ENCODE peak calls at places on chromosomes 5 and 9, in nine cellular contexts. Y is tibial nerve; X is brain microvascular endothelial cell; A is CD8-positive, alpha-beta T cell; H is GM23338; I is neuronal stem cell; M is spleen; J is bronchial epithelial cell; R is body of pancreas. U is an unnamed sample.
A peak's percentile ranks its signal among the peaks of the same experiment; 100 is the strongest.

GRCh38 chr5:41815261-41815660 is 55.0 kb downstream of the OXCT1 start:
- DNase-seq in Y (no peak), X (no peak), A (no peak), H (no peak), I (no peak), M (no peak), J (no peak), R (no peak), U (no peak)

GRCh38 chr5:169584998-169585451 is 1.5 kb downstream of the SPDL1 start:
- DNase-seq in Y (no peak), X (no peak), A (no peak), H (no peak), I (no peak), M (no peak), J (no peak), R (no peak), U (no peak)

GRCh38 chr9:27194401-27195091 is 85.5 kb downstream of the TEK start:
- DNase-seq in Y (no peak), X (peak; percentile 73), A (no peak), H (no peak), I (no peak), M (no peak), J (peak; percentile 76), R (no peak), U (no peak)

GRCh38 chr9:109908459-109909390 is 128.7 kb downstream of the PALM2AKAP2 start:
- DNase-seq in Y (no peak), X (peak; percentile 62), A (no peak), H (no peak), I (no peak), M (no peak), J (no peak), R (no peak), U (no peak)

GRCh38 chr5:83265318-83265717 is 188.0 kb downstream of the XRCC4 start:
- DNase-seq in Y (no peak), X (peak; percentile 59), A (no peak), H (no peak), I (no peak), M (no peak), J (no peak), R (peak; percentile 61), U (no peak)

GRCh38 chr5:29230526-29231050 is 1962.9 kb upstream of the CDH6 start:
- DNase-seq in Y (no peak), X (no peak), A (no peak), H (no peak), I (no peak), M (no peak), J (no peak), R (no peak), U (no peak)

GRCh38 chr9:109507421-109507838 is 9.3 kb upstream of the PTPN3 start:
- DNase-seq in Y (peak; percentile 13), X (peak; percentile 90), A (no peak), H (no peak), I (no peak), M (no peak), J (peak; percentile 86), R (no peak), U (no peak)

GRCh38 chr9:130680836-130681768 is 12.5 kb upstream of the EXOSC2 start:
- DNase-seq in Y (no peak), X (peak; percentile 76), A (peak; percentile 53), H (peak; percentile 78), I (no peak), M (peak; percentile 85), J (peak; percentile 74), R (peak; percentile 86), U (peak; percentile 88)

GRCh38 chr9:115691097-115691496 is 462.5 kb upstream of the PAPPA start:
- DNase-seq in Y (no peak), X (peak; percentile 93), A (no peak), H (no peak), I (no peak), M (no peak), J (peak; percentile 100), R (no peak), U (no peak)

GRCh38 chr5:154761062-154761740 is 6.0 kb downstream of the LARP1 start:
- DNase-seq in Y (no peak), X (no peak), A (peak; percentile 18), H (no peak), I (no peak), M (no peak), J (peak; percentile 8), R (no peak), U (no peak)

GRCh38 chr9:109950710-109951443 is 170.9 kb downstream of the PALM2AKAP2 start:
- DNase-seq in Y (no peak), X (no peak), A (no peak), H (no peak), I (no peak), M (no peak), J (no peak), R (no peak), U (no peak)

GRCh38 chr5:1468629-1469527 is 23.6 kb upstream of the SLC6A3 start:
- DNase-seq in Y (no peak), X (no peak), A (no peak), H (no peak), I (no peak), M (peak; percentile 75), J (no peak), R (peak; percentile 3), U (no peak)

GRCh38 chr9:135736979-135737839 is 35.2 kb downstream of the KCNT1 start:
- DNase-seq in Y (no peak), X (no peak), A (no peak), H (no peak), I (no peak), M (no peak), J (no peak), R (no peak), U (no peak)

GRCh38 chr9:135734616-135735144 is 32.7 kb downstream of the KCNT1 start:
- DNase-seq in Y (no peak), X (no peak), A (no peak), H (no peak), I (no peak), M (no peak), J (no peak), R (no peak), U (no peak)

GRCh38 chr9:135736265-135736978 is 34.4 kb downstream of the KCNT1 start:
- DNase-seq in Y (no peak), X (no peak), A (no peak), H (peak; percentile 60), I (no peak), M (no peak), J (no peak), R (no peak), U (no peak)

GRCh38 chr9:135739271-135740220 is 37.6 kb downstream of the KCNT1 start:
- DNase-seq in Y (no peak), X (no peak), A (no peak), H (no peak), I (no peak), M (no peak), J (no peak), R (no peak), U (no peak)

DNA sequence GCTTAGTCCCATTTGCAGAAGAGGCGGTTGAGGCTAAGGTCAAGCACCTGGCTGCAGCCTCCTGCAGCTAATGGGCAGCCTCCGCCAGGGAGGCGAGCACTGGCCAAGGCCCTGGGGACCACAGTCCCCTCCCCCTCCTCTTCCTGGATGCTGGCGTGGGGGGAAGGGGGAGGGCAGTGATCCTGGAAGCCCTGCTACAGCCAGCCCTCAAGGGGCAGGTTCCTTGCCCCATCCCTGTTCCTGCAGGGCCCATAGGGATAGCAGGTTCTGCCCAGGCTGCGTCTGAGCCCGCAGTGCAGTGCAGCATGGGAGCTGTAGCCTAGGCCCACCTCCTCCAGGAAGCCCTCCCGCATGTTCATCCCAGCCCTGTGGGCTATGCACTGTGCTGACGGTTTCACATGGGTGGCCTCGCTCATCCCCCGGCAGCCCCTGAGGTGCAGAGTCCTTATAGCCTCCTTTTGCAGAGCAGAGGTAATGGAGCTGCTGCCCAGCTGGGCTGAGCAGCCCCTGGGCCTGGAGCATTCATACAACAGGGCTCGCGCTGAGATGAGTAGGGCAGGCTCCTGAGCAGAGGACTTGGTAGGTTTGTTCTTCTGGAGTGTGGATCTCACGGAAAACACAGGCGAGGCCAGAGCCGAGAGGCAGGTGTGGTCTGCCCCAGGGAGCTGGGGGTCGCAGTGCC is 36.0 kb downstream of the KCNT1 start:
- DNase-seq in Y (no peak), X (no peak), A (no peak), H (no peak), I (no peak), M (no peak), J (no peak), R (no peak), U (no peak)
- H3K27me3 ChIP-seq in Y (no peaks in the 10 kb centered on the region), X (peaks cover 11% of the 10 kb centered on the region), A (no peaks in the 10 kb centered on the region), H (no peaks in the 10 kb centered on the region), I (peaks cover 23% of the 10 kb centered on the region), M (peaks cover 10% of the 10 kb centered on the region), J (no peaks in the 10 kb centered on the region), R (no peaks in the 10 kb centered on the region), U (no peaks in the 10 kb centered on the region)

DNA sequence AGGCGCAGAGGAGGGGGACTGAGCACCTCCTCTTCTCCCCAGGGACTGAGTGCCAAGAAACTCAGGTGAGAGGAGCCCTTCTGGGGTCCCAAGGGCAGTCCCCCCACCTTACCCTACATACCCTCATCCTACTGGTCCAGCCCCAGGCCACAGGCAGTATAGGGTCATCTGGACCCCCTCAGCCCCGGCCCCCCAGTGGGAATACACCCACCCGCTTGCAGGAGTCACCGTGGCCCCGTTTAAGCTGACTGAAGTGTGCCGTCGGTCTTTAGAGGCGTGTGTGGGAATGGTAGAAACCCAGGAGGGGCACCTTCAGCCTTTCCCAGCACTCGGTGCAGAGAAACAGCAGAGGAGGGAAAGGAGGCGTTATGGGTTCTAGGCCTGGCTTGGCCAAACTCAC is 30.8 kb downstream of the COL15A1 start:
- DNase-seq in Y (no peak), X (no peak), A (no peak), H (no peak), I (no peak), M (no peak), J (no peak), R (no peak), U (no peak)
- H3K27me3 ChIP-seq in Y (no peaks in the 10 kb centered on the region), X (no peaks in the 10 kb centered on the region), A (no peaks in the 10 kb centered on the region), H (peaks cover 24% of the 10 kb centered on the region), I (peaks cover 19% of the 10 kb centered on the region), M (peaks cover 6% of the 10 kb centered on the region), J (peaks cover 8% of the 10 kb centered on the region), R (no peaks in the 10 kb centered on the region), U (no peaks in the 10 kb centered on the region)

DNA sequence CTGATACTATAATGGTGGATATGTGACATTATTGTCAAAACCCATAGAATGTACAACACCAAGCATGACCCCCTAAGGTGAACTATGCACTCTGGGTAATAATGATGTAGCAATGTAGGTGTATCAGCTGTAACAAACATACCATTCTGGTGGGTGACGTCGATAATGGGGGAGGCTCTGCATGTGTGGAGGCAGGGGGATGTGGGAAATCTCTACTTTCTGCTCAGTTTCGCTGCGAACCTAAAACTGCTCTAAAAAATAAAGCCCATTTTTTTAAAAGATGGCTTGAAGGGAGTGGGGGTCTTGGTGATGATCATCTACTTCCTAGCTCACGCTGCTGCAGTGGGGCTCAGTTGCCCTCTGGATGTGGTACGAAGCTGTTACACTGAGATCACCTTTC is 51.1 kb downstream of the RASGEF1C start:
- DNase-seq in Y (no peak), X (no peak), A (no peak), H (no peak), I (no peak), M (no peak), J (no peak), R (no peak), U (no peak)
- H3K27me3 ChIP-seq in Y (no peaks in the 10 kb centered on the region), X (no peaks in the 10 kb centered on the region), A (no peaks in the 10 kb centered on the region), H (no peaks in the 10 kb centered on the region), I (no peaks in the 10 kb centered on the region), M (no peaks in the 10 kb centered on the region), J (no peaks in the 10 kb centered on the region), R (no peaks in the 10 kb centered on the region), U (no peaks in the 10 kb centered on the region)

DNA sequence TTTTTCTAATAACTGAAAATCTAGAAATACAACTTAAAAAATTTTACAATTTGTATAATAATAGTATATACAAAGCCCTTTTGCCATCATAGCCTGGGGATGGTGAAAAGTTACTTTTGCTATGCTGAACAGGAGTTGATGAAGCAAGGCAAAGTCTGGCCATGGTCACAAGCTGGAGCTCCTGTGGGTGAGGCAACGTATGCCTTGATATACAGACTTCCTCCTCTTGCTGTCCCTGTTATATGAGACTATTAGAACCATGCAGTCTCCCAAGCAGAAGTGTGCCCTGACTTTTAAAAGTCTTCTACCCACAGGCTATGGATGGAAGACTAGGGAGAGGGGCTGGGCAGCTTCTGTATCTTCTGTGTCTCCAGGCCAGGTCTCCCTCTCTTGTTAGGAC is 15.7 kb downstream of the FAM151B start:
- DNase-seq in Y (no peak), X (no peak), A (no peak), H (no peak), I (no peak), M (no peak), J (no peak), R (no peak), U (no peak)
- H3K27me3 ChIP-seq in Y (no peaks in the 10 kb centered on the region), X (no peaks in the 10 kb centered on the region), A (no peaks in the 10 kb centered on the region), H (no peaks in the 10 kb centered on the region), I (no peaks in the 10 kb centered on the region), M (no peaks in the 10 kb centered on the region), J (no peaks in the 10 kb centered on the region), R (no peaks in the 10 kb centered on the region), U (no peaks in the 10 kb centered on the region)

U was measured in thyroid gland.